ENCODE peak calls at places on chromosomes 13 and 19, in five cellular contexts. J is CD4-positive, CD25-positive, alpha-beta regulatory T cell; G is body of pancreas; Q is tibial nerve; X is fibroblast of lung. H is an unnamed sample. For H3K36me3, the result is how much of the 10 kb centered on the place peaks cover.

GRCh38 chr19:43439183-43440063 is 24.7 kb downstream of the TEX101 start:
- DNase-seq in J (peak), G (no peak), Q (no peak), X (peak), H (peak)

GRCh38 chr13:91482427-91482826 is 84.0 kb downstream of the GPC5 start:
- DNase-seq in J (no peak), G (no peak), Q (no peak), X (no peak), H (no peak)

GRCh38 chr19:18420931-18421330 is 1.7 kb downstream of the SSBP4 start:
- DNase-seq in J (no peak), G (peak), Q (no peak), X (no peak), H (no peak)

GRCh38 chr19:2248136-2249009 is 750 bp upstream of the AMH start:
- DNase-seq in J (no peak), G (no peak), Q (no peak), X (no peak), H (no peak)

GRCh38 chr13:24630851-24631341 is 49.3 kb upstream of the ATP12A start:
- DNase-seq in J (peak), G (no peak), Q (no peak), X (peak), H (no peak)

GRCh38 chr19:56837492-56837891 is 3.0 kb downstream of the PEG3 start:
- DNase-seq in J (no peak), G (peak), Q (peak), X (peak), H (no peak)

GRCh38 chr19:2494447-2495129 is 18.7 kb downstream of the GADD45B start:
- DNase-seq in J (peak), G (peak), Q (peak), X (peak), H (peak)

GRCh38 chr19:49567722-49568454 is 12.5 kb downstream of the NOSIP start:
- DNase-seq in J (peak), G (no peak), Q (no peak), X (peak), H (peak)

GRCh38 chr13:62119739-62120700 is 704.4 kb upstream of the PCDH20 start:
- DNase-seq in J (no peak), G (no peak), Q (no peak), X (peak), H (no peak)

GRCh38 chr13:44350775-44351504 is 22.7 kb upstream of the SERP2 start:
- DNase-seq in J (no peak), G (no peak), Q (no peak), X (no peak), H (peak)

GRCh38 chr13:101942038-101942437 is 459.8 kb downstream of the FGF14 start:
- DNase-seq in J (peak), G (no peak), Q (peak), X (peak), H (no peak)

GRCh38 chr13:33676700-33677048 is 141.3 kb upstream of the RFC3 start:
- DNase-seq in J (peak), G (peak), Q (peak), X (peak), H (no peak)

GRCh38 chr13:33494596-33495214 is 209.2 kb upstream of the STARD13 start:
- DNase-seq in J (no peak), G (no peak), Q (no peak), X (peak), H (no peak)

GRCh38 chr19:6678690-6679109 is 8.7 kb upstream of the TNFSF14 start:
- DNase-seq in J (peak), G (no peak), Q (no peak), X (no peak), H (no peak)

GRCh38 chr13:28609936-28610335 is 49.0 kb upstream of the POMP start:
- DNase-seq in J (no peak), G (no peak), Q (no peak), X (peak), H (no peak)

GRCh38 chr19:28569132-28570114 is 643.5 kb downstream of the UQCRFS1 start:
- DNase-seq in J (no peak), G (no peak), Q (no peak), X (no peak), H (no peak)

GRCh38 chr19:49692102-49692599 is 1.2 kb downstream of the CPT1C start:
- DNase-seq in J (no peak), G (no peak), Q (no peak), X (no peak), H (no peak)

GRCh38 chr13:36758345-36758744 is 60.7 kb upstream of the RFXAP start:
- DNase-seq in J (no peak), G (peak), Q (no peak), X (no peak), H (no peak)

GRCh38 chr13:105139048-105139379 is 1396.4 kb downstream of the EFNB2 start:
- DNase-seq in J (no peak), G (no peak), Q (no peak), X (no peak), H (no peak)

GRCh38 chr13:105142556-105142955 is 1392.9 kb downstream of the EFNB2 start:
- DNase-seq in J (no peak), G (no peak), Q (no peak), X (no peak), H (no peak)

GRCh38 chr13:105144020-105144419 is 1391.4 kb downstream of the EFNB2 start:
- DNase-seq in J (no peak), G (no peak), Q (no peak), X (no peak), H (no peak)

GRCh38 chr13:105135852-105136251 is 1399.6 kb downstream of the EFNB2 start:
- DNase-seq in J (no peak), G (no peak), Q (no peak), X (no peak), H (no peak)

DNA sequence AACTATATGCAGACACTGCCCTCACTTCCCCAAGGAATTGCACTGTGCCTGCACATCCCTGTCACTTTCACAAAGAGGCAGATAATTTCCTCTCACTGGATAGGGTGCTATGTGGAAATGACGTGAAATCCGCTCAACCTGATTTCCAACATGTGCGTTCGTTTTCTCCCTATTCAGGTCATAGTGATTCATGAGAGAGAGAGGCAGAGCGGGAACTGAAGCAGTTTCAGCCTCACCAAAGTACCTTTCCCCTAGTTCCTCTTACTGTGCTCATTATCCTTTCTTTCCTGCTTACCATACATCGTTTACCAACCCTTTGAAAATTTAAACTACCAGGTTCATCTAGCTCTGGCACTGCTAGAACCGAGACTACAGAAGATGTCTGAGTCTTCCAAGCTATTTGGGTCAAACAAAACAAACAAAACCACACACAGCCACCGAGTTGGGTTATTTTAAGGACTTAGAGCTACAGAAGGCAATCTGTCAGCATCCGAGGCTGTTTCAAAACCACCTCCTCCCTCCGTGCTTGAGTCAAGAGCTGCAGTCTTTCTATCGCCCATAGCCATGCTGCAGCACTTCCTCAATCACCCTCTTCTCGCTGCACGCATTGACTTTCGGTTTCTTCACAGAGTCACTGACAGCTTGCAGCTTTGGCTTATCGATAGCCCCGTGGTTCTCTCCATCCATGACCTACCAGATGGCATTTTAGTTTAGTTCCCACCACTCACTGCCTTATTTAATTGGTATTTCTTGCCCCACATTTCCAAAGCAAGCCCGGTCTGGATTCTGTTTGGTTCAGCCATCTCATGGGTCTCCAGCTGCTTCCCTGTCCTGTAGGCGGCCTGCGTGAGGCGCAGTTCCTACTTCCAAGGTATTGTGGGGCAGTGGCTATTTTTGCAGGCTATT is 1395.8 kb downstream of the EFNB2 start:
- DNase-seq in J (peak), G (no peak), Q (peak), X (peak), H (peak)
- H3K4me3 ChIP-seq in J (peak), G (peak), Q (no peak), X (peak), H (peak)

GRCh38 chr13:110480161-110480560 is 81.4 kb downstream of the RAB20 start:
- DNase-seq in J (no peak), G (no peak), Q (no peak), X (no peak), H (no peak)
- H3K36me3 ChIP-seq in J (under half), G (under half), Q (half or more), X (under half), H (under half)

DNA sequence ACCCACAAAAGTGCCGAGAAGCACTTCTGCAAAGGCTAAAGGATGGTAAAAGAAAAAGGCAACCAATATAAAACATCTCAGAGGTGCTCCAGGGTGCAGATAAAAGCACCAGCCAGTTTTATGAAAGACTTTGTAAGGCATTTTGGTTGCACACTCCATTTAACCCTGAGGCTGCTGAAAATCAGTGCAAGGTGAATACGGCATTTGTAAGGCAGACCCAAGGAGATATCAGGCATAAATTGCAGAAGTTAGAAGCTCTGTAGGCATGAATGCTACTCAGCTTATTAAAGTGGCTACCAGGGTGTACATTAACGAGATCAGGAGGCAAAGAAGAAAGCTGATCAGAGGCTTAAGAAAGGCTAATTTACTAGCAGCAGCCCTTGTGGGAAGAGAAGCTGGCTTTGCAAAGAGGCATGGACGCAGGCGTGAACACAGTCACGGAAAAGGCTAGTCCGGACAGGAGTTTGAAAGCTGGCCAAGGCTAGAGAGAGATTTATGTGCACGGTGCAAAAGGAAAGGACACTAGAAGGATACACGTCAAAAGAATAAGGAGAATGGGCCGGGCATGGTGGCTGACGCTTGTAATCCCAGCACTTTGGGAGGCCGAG is 99.6 kb downstream of the ZNF429 start:
- DNase-seq in J (no peak), G (peak), Q (no peak), X (peak), H (no peak)
- H3K4me3 ChIP-seq in J (peak), G (no peak), Q (peak), X (peak), H (peak)

DNA sequence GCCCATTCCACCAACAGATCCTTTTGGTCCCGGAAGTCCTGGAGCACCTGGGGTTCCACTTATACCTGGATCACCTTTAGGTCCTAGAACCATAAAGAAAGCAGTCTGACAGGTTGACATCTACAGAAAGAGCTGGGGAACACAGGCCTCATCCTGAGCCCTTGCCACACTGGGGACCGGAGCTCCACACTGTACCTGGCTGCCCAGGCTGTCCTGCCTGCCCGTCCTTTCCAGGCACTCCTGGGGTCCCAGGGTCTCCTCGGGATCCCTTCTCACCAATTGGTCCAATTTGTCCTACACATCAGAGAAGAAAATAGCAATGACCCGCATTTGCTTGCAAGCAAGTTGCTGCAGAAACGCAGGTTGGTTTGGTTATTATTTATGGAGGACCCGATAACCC is 130.5 kb downstream of the COL4A1 start:
- DNase-seq in J (no peak), G (no peak), Q (no peak), X (no peak), H (no peak)
- H3K36me3 ChIP-seq in J (under half), G (under half), Q (half or more), X (under half), H (under half)

GRCh38 chr19:51422053-51422448 is 4.6 kb upstream of the SIGLEC10 start:
- DNase-seq in J (peak), G (peak), Q (peak), X (peak), H (peak)
- H3K4me3 ChIP-seq in J (no peak), G (no peak), Q (no peak), X (no peak), H (no peak)

H was measured in naive thymus-derived CD4-positive, alpha-beta T cell.